ENCODE peak calls at places on chromosomes 12 and 14, in ten cellular contexts. One of them, this sample, is unnamed.
A peak's percentile ranks its signal among the peaks of the same experiment; 100 is the strongest.

GRCh38 chr14:23185046-23185445 is 1.6 kb upstream of the SLC7A8 start:
- DNase-seq in OCI-M1: peak; percentile 16
- DNase-seq in stomach: no peak
- DNase-seq in NCI-H1105: no peak
- DNase-seq in T-cell: no peak
- DNase-seq in non-pigmented ciliary epithelial cell: no peak
- DNase-seq in activated CD4-positive, alpha-beta T cell treated with anti-CD3 and anti-CD28 coated beads, Interleukin-2, amount 50 U/mL, for 4 hours: no peak
- DNase-seq in CD4-positive, CD25-positive, alpha-beta regulatory T cell: no peak
- DNase-seq in psoas muscle: no peak
- DNase-seq in fibroblast of mammary gland: peak; percentile 46
- DNase-seq in this sample: no peak

GRCh38 chr12:121296618-121297476 is at the start of gene CAMKK2:
- DNase-seq in activated CD4-positive, alpha-beta T cell treated with anti-CD3 and anti-CD28 coated beads, Interleukin-2, amount 50 U/mL, for 4 hours: peak; percentile 85
- DNase-seq in fibroblast of mammary gland: peak; percentile 65
- DNase-seq in stomach: peak; percentile 89
- DNase-seq in OCI-M1: peak; percentile 93
- DNase-seq in CD4-positive, CD25-positive, alpha-beta regulatory T cell: peak; percentile 91
- DNase-seq in non-pigmented ciliary epithelial cell: no peak
- DNase-seq in psoas muscle: peak; percentile 91
- DNase-seq in T-cell: peak; percentile 89
- DNase-seq in NCI-H1105: peak; percentile 88
- DNase-seq in this sample: peak; percentile 73

GRCh38 chr12:55044135-55044534 is 24.4 kb downstream of the NEUROD4 start:
- DNase-seq in OCI-M1: no peak
- DNase-seq in T-cell: no peak
- DNase-seq in NCI-H1105: no peak
- DNase-seq in non-pigmented ciliary epithelial cell: no peak
- DNase-seq in psoas muscle: no peak
- DNase-seq in fibroblast of mammary gland: no peak
- DNase-seq in activated CD4-positive, alpha-beta T cell treated with anti-CD3 and anti-CD28 coated beads, Interleukin-2, amount 50 U/mL, for 4 hours: no peak
- DNase-seq in stomach: no peak
- DNase-seq in CD4-positive, CD25-positive, alpha-beta regulatory T cell: no peak
- DNase-seq in this sample: no peak

GRCh38 chr12:7501031-7501585 is 2.5 kb downstream of the CD163 start:
- DNase-seq in T-cell: no peak
- DNase-seq in non-pigmented ciliary epithelial cell: no peak
- DNase-seq in NCI-H1105: no peak
- DNase-seq in CD4-positive, CD25-positive, alpha-beta regulatory T cell: no peak
- DNase-seq in psoas muscle: no peak
- DNase-seq in stomach: no peak
- DNase-seq in OCI-M1: no peak
- DNase-seq in activated CD4-positive, alpha-beta T cell treated with anti-CD3 and anti-CD28 coated beads, Interleukin-2, amount 50 U/mL, for 4 hours: no peak
- DNase-seq in fibroblast of mammary gland: peak; percentile 76
- DNase-seq in this sample: no peak

GRCh38 chr14:105377555-105378182 is 20.7 kb upstream of the TEX22 start:
- DNase-seq in psoas muscle: no peak
- DNase-seq in fibroblast of mammary gland: no peak
- DNase-seq in non-pigmented ciliary epithelial cell: no peak
- DNase-seq in NCI-H1105: no peak
- DNase-seq in activated CD4-positive, alpha-beta T cell treated with anti-CD3 and anti-CD28 coated beads, Interleukin-2, amount 50 U/mL, for 4 hours: no peak
- DNase-seq in OCI-M1: no peak
- DNase-seq in T-cell: no peak
- DNase-seq in CD4-positive, CD25-positive, alpha-beta regulatory T cell: no peak
- DNase-seq in stomach: no peak
- DNase-seq in this sample: no peak

GRCh38 chr14:67853207-67853606 is 33.6 kb downstream of the RAD51B start:
- DNase-seq in OCI-M1: peak; percentile 42
- DNase-seq in non-pigmented ciliary epithelial cell: no peak
- DNase-seq in fibroblast of mammary gland: no peak
- DNase-seq in stomach: no peak
- DNase-seq in activated CD4-positive, alpha-beta T cell treated with anti-CD3 and anti-CD28 coated beads, Interleukin-2, amount 50 U/mL, for 4 hours: no peak
- DNase-seq in CD4-positive, CD25-positive, alpha-beta regulatory T cell: no peak
- DNase-seq in NCI-H1105: no peak
- DNase-seq in psoas muscle: no peak
- DNase-seq in T-cell: no peak
- DNase-seq in this sample: no peak

GRCh38 chr12:16590645-16591044 is 15.3 kb downstream of the LMO3 start:
- DNase-seq in T-cell: no peak
- DNase-seq in non-pigmented ciliary epithelial cell: no peak
- DNase-seq in CD4-positive, CD25-positive, alpha-beta regulatory T cell: no peak
- DNase-seq in activated CD4-positive, alpha-beta T cell treated with anti-CD3 and anti-CD28 coated beads, Interleukin-2, amount 50 U/mL, for 4 hours: no peak
- DNase-seq in stomach: no peak
- DNase-seq in NCI-H1105: no peak
- DNase-seq in psoas muscle: no peak
- DNase-seq in OCI-M1: no peak
- DNase-seq in fibroblast of mammary gland: no peak
- DNase-seq in this sample: no peak

GRCh38 chr14:102278631-102278935 is 26.4 kb downstream of the MOK start:
- DNase-seq in stomach: no peak
- DNase-seq in OCI-M1: no peak
- DNase-seq in NCI-H1105: no peak
- DNase-seq in fibroblast of mammary gland: no peak
- DNase-seq in CD4-positive, CD25-positive, alpha-beta regulatory T cell: no peak
- DNase-seq in psoas muscle: no peak
- DNase-seq in non-pigmented ciliary epithelial cell: no peak
- DNase-seq in activated CD4-positive, alpha-beta T cell treated with anti-CD3 and anti-CD28 coated beads, Interleukin-2, amount 50 U/mL, for 4 hours: no peak
- DNase-seq in T-cell: no peak
- DNase-seq in this sample: no peak

GRCh38 chr14:73757876-73758391 is 43.8 kb upstream of the PNMA1 start:
- DNase-seq in T-cell: no peak
- DNase-seq in stomach: no peak
- DNase-seq in activated CD4-positive, alpha-beta T cell treated with anti-CD3 and anti-CD28 coated beads, Interleukin-2, amount 50 U/mL, for 4 hours: no peak
- DNase-seq in non-pigmented ciliary epithelial cell: no peak
- DNase-seq in CD4-positive, CD25-positive, alpha-beta regulatory T cell: no peak
- DNase-seq in psoas muscle: no peak
- DNase-seq in NCI-H1105: no peak
- DNase-seq in OCI-M1: no peak
- DNase-seq in fibroblast of mammary gland: no peak
- DNase-seq in this sample: no peak

GRCh38 chr12:128606040-128606439 is 217.7 kb downstream of the SLC15A4 start:
- DNase-seq in fibroblast of mammary gland: no peak
- DNase-seq in non-pigmented ciliary epithelial cell: no peak
- DNase-seq in OCI-M1: no peak
- DNase-seq in CD4-positive, CD25-positive, alpha-beta regulatory T cell: no peak
- DNase-seq in stomach: no peak
- DNase-seq in NCI-H1105: no peak
- DNase-seq in T-cell: no peak
- DNase-seq in activated CD4-positive, alpha-beta T cell treated with anti-CD3 and anti-CD28 coated beads, Interleukin-2, amount 50 U/mL, for 4 hours: no peak
- DNase-seq in psoas muscle: no peak
- DNase-seq in this sample: no peak

GRCh38 chr12:9367201-9367600 is 159.0 kb upstream of the PZP start:
- DNase-seq in CD4-positive, CD25-positive, alpha-beta regulatory T cell: no peak
- DNase-seq in fibroblast of mammary gland: no peak
- DNase-seq in NCI-H1105: no peak
- DNase-seq in activated CD4-positive, alpha-beta T cell treated with anti-CD3 and anti-CD28 coated beads, Interleukin-2, amount 50 U/mL, for 4 hours: no peak
- DNase-seq in T-cell: no peak
- DNase-seq in stomach: no peak
- DNase-seq in non-pigmented ciliary epithelial cell: no peak
- DNase-seq in psoas muscle: no peak
- DNase-seq in OCI-M1: peak; percentile 97
- DNase-seq in this sample: no peak

GRCh38 chr12:51814311-51815088 is 34.0 kb downstream of the FIGNL2 start:
- DNase-seq in NCI-H1105: peak; percentile 10
- DNase-seq in OCI-M1: no peak
- DNase-seq in psoas muscle: peak; percentile 89
- DNase-seq in CD4-positive, CD25-positive, alpha-beta regulatory T cell: peak; percentile 55
- DNase-seq in T-cell: peak; percentile 74
- DNase-seq in non-pigmented ciliary epithelial cell: no peak
- DNase-seq in fibroblast of mammary gland: peak; percentile 72
- DNase-seq in activated CD4-positive, alpha-beta T cell treated with anti-CD3 and anti-CD28 coated beads, Interleukin-2, amount 50 U/mL, for 4 hours: peak; percentile 44
- DNase-seq in stomach: peak; percentile 75
- DNase-seq in this sample: peak; percentile 32